ENCODE peak calls at places on chromosomes 13 and 19, in six cellular contexts. B is H1, P is HepG2, T is GM12878, H is K562, W is GM12891. I is an unnamed sample.

GRCh38 chr13:97332725-97333124 is 101.2 kb upstream of the RAP2A start:
- DNase-seq in B (no peak), P (no peak), T (no peak), H (no peak), W (no peak), I (no peak)

GRCh38 chr19:11624064-11624463 is 26.8 kb downstream of the ZNF627 start:
- DNase-seq in B (no peak), P (peak; percentile 45), T (no peak), H (no peak), W (no peak), I (no peak)

GRCh38 chr19:2032296-2032941 is 16.9 kb upstream of the BTBD2 start:
- DNase-seq in B (no peak), P (no peak), T (no peak), H (no peak), W (no peak), I (no peak)

GRCh38 chr13:48233097-48233885 is at the start of gene ITM2B:
- DNase-seq in B (no peak), P (peak; percentile 56), T (no peak), H (peak; percentile 89), W (peak; percentile 43), I (peak; percentile 54)

GRCh38 chr13:24271611-24272451 is 37.5 kb upstream of the C1QTNF9 start:
- DNase-seq in B (no peak), P (peak; percentile 68), T (peak; percentile 70), H (no peak), W (no peak), I (peak; percentile 41)

GRCh38 chr19:29873024-29873800 is 61.4 kb downstream of the CCNE1 start:
- DNase-seq in B (no peak), P (no peak), T (no peak), H (peak; percentile 83), W (peak; percentile 82), I (peak; percentile 79)

GRCh38 chr19:7681336-7682174 is 922 bp downstream of the TRAPPC5 start:
- DNase-seq in B (peak; percentile 62), P (peak; percentile 77), T (no peak), H (peak; percentile 70), W (peak; percentile 80), I (peak; percentile 77)

GRCh38 chr19:49186108-49186507 is 28.5 kb downstream of the TRPM4 start:
- DNase-seq in B (no peak), P (peak; percentile 56), T (no peak), H (no peak), W (no peak), I (no peak)

GRCh38 chr13:74289861-74290260 is 155.7 kb upstream of the KLF12 start:
- DNase-seq in B (no peak), P (no peak), T (no peak), H (no peak), W (no peak), I (no peak)

GRCh38 chr13:24124789-24125476 is 35.6 kb upstream of the SPATA13 start:
- DNase-seq in B (no peak), P (no peak), T (peak; percentile 43), H (no peak), W (peak; percentile 32), I (peak; percentile 34)

GRCh38 chr19:51333836-51334460 is 8.0 kb downstream of the VSIG10L start:
- DNase-seq in B (no peak), P (no peak), T (no peak), H (peak; percentile 83), W (no peak), I (no peak)

GRCh38 chr13:23876265-23876664 is 12.9 kb downstream of the MIPEP start:
- DNase-seq in B (no peak), P (no peak), T (no peak), H (no peak), W (no peak), I (no peak)

GRCh38 chr19:18000480-18000980 is 7.4 kb upstream of the ARRDC2 start:
- DNase-seq in B (no peak), P (no peak), T (no peak), H (no peak), W (no peak), I (no peak)

GRCh38 chr13:59790626-59791025 is 373.1 kb downstream of the DIAPH3 start:
- DNase-seq in B (no peak), P (no peak), T (no peak), H (no peak), W (no peak), I (no peak)

GRCh38 chr13:112062047-112062618 is 4.8 kb upstream of the SOX1 start:
- DNase-seq in B (no peak), P (no peak), T (no peak), H (no peak), W (no peak), I (no peak)

GRCh38 chr13:113881614-113882265 is 17.9 kb upstream of the GAS6 start:
- DNase-seq in B (no peak), P (no peak), T (no peak), H (no peak), W (no peak), I (no peak)
- TF ChIP-seq POLR2AphosphoS5 in B (no peak), P (no peak), T (no peak), H (no peak), W (no peak), I (no peak)

GRCh38 chr19:32674153-32674958 is 624 bp downstream of the ANKRD27 start:
- DNase-seq in B (no peak), P (no peak), T (no peak), H (peak; percentile 85), W (peak; percentile 56), I (no peak)
- TF ChIP-seq POLR2A in B (no peak), P (no peak), T (no peak), H (no peak), W (no peak), I (no peak)

DNA sequence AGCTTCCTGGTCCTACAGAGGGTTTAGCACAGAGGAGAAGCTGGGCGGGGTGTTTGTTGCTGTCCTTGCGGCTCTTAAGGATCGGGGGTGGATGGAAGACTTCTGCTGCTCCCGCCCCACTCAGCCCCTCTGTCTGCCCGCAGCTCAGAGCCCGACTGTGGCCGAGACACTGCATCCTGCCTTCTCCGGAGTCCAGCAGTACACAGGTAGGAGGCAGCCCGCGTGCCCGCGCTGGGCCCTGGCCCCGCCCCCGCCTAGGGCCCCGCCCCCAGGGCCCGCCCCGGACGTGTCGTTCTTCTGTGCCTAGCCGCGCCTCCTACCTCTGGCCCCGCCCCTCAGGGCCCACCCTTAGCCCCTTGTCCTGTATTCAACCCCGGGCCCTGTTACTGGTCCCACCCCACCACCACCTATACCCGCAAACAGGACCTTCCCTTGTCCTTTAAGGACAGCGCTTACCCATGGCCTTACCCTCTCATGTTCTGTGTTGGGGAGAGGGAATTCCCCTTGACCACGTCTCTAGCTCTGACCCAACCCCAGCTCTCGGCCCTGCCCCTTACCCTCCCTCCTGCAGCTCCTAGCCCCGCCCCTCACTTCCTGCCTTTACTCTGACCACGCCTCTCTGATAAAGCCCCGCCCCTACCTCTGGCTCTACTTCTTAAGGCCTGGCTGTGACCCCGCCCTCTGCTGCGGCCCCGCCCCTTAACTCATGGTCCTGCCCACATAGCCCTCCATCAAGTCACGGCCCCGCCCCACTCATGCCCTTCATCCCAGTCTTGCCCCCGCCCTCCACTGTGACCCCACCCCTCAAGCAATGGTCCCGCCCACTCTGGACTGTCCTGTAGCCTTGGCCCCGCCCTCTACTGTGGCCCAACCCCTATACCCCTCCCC is 60.5 kb downstream of the CELF5 start:
- DNase-seq in B (peak; percentile 100), P (peak; percentile 87), T (no peak), H (peak; percentile 89), W (peak; percentile 53), I (no peak)
- TF ChIP-seq TAF1 in B (peak; percentile 88), P (peak; percentile 74), T (no peak), H (peak; percentile 55), W (no peak), I (no peak)

GRCh38 chr19:39127812-39128510 is 2.4 kb downstream of the PAK4 start:
- DNase-seq in B (no peak), P (no peak), T (no peak), H (peak; percentile 4), W (no peak), I (no peak)
- TF ChIP-seq POLR2AphosphoS5 in B (no peak), P (no peak), T (no peak), H (no peak), W (no peak), I (no peak)

GRCh38 chr13:33262069-33262487 is 23.5 kb downstream of the STARD13 start:
- DNase-seq in B (no peak), P (peak; percentile 88), T (no peak), H (no peak), W (no peak), I (no peak)
- TF ChIP-seq POLR2A in B (no peak), P (peak; percentile 25), T (no peak), H (no peak), W (no peak), I (no peak)

DNA sequence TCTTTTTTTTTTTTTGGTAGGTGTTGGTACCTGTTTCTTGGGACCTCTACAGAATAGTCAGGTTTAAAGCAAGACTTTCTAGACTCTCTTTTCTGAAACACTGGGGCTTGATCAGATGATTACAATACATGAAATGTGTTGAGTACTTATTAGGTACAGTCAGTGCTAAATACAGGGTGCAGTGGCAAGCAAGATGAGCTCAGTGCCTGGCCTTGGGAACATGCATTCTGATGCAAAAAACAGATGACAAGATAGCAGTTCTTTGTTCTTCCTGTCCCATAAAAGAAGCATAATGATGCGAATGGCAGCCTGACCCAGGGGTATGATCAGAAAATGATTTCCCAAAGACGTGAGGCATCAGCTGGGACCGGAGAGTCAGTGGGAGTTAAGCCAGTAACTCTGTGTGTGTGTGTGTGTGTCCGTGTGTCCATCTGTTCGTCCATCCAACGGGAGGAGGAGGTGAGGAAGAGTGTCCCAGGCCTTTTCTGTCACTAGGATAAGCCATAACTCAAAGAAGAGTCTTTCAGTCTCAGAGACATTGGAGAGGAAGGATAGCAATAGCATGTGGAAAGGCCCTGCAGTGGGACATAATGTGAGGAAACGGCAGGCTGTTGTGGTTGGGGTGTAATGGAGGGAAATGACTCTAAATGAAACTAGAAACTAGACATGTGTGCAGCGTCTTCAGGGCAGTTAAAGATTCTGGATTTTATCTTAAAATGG is 32.2 kb downstream of the SLAIN1 start:
- DNase-seq in B (no peak), P (no peak), T (peak; percentile 64), H (no peak), W (no peak), I (peak; percentile 2)
- TF ChIP-seq TAF1 in B (no peak), P (no peak), T (no peak), H (no peak), W (no peak), I (no peak)

DNA sequence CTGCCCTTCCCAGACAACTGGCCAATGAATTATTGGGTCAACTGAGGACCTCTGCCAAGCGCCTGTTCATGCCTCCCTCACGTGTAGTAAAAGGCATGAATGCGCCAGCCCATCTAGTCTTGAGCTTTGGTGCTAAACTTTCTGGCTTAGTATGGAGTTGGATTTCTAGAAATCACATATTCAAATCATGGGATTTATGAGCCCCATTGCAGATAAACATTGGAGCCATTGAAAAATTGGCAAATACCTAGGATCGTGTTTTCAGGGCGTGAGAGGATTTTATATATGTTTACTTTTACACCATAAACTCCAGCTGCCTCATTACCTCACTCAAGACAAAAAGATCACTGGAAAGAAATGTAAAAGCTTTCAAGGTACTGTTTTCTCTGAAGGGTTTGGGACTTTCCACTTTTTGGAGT is 47.1 kb downstream of the COL4A2 start:
- DNase-seq in B (no peak), P (no peak), T (no peak), H (no peak), W (no peak), I (no peak)
- TF ChIP-seq POLR2AphosphoS5 in B (no peak), P (no peak), T (no peak), H (no peak), W (no peak), I (no peak)

GRCh38 chr19:37506387-37507166 is at the start of gene ZNF793:
- DNase-seq in B (peak; percentile 68), P (no peak), T (no peak), H (no peak), W (no peak), I (peak; percentile 29)
- TF ChIP-seq POLR2A in B (peak; percentile 85), P (no peak), T (peak; percentile 63), H (no peak), W (peak; percentile 65), I (peak; percentile 49)

GRCh38 chr13:100828226-100828625 is 153.6 kb upstream of the TMTC4 start:
- DNase-seq in B (peak; percentile 3), P (peak; percentile 42), T (no peak), H (no peak), W (peak; percentile 5), I (no peak)
- TF ChIP-seq TAF1 in B (no peak), P (no peak), T (no peak), H (no peak), W (no peak), I (no peak)

I was measured in GM12892.